ENCODE peak calls at places on chromosomes 11 and 22, in four cellular contexts. One of them, this sample, is unnamed.

GRCh38 chr22:26956346-26956745 is 299.0 kb downstream of the MIAT start:
- DNase-seq in GM12878: no peak
- DNase-seq in IMR-90: no peak
- DNase-seq in K562: no peak
- DNase-seq in this sample: no peak

GRCh38 chr11:119426142-119426541 is 3.2 kb upstream of the THY1 start:
- DNase-seq in GM12878: no peak
- DNase-seq in K562: no peak
- DNase-seq in IMR-90: no peak
- DNase-seq in this sample: no peak

GRCh38 chr11:19962795-19963163 is 197.5 kb downstream of the DBX1 start:
- DNase-seq in IMR-90: peak; percentile 97
- DNase-seq in GM12878: no peak
- DNase-seq in K562: no peak
- DNase-seq in this sample: no peak

GRCh38 chr11:96607890-96608558 is 218.2 kb downstream of the JRKL start:
- DNase-seq in IMR-90: no peak
- DNase-seq in K562: no peak
- DNase-seq in GM12878: no peak
- DNase-seq in this sample: no peak

GRCh38 chr11:101706541-101706940 is 122.7 kb upstream of the TRPC6 start:
- DNase-seq in K562: no peak
- DNase-seq in GM12878: no peak
- DNase-seq in IMR-90: peak; percentile 83
- DNase-seq in this sample: no peak

GRCh38 chr11:63841554-63841953 is 2.6 kb downstream of the MARK2 start:
- DNase-seq in IMR-90: peak; percentile 22
- DNase-seq in K562: no peak
- DNase-seq in GM12878: no peak
- DNase-seq in this sample: peak; percentile 29

GRCh38 chr11:19713221-19714092 is 820 bp downstream of the NAV2 start:
- DNase-seq in K562: no peak
- DNase-seq in IMR-90: no peak
- DNase-seq in GM12878: no peak
- DNase-seq in this sample: peak; percentile 10

GRCh38 chr11:1129143-1129665 is 28.5 kb upstream of the MUC5AC start:
- DNase-seq in GM12878: no peak
- DNase-seq in IMR-90: no peak
- DNase-seq in K562: no peak
- DNase-seq in this sample: no peak

GRCh38 chr11:100396281-100396680 is 290.8 kb upstream of the ARHGAP42 start:
- DNase-seq in GM12878: no peak
- DNase-seq in K562: no peak
- DNase-seq in IMR-90: no peak
- DNase-seq in this sample: no peak

GRCh38 chr11:120645639-120646038 is 134.1 kb downstream of the GRIK4 start:
- DNase-seq in K562: no peak
- DNase-seq in GM12878: no peak
- DNase-seq in IMR-90: no peak
- DNase-seq in this sample: no peak

GRCh38 chr11:125036933-125037332 is 26.2 kb upstream of the SLC37A2 start:
- DNase-seq in GM12878: no peak
- DNase-seq in IMR-90: peak; percentile 98
- DNase-seq in K562: no peak
- DNase-seq in this sample: peak; percentile 70

GRCh38 chr11:12460441-12460840 is 83.1 kb downstream of the PARVA start:
- DNase-seq in K562: no peak
- DNase-seq in GM12878: no peak
- DNase-seq in IMR-90: peak; percentile 44
- DNase-seq in this sample: no peak

GRCh38 chr11:26134481-26135355 is 197.2 kb upstream of the ANO3 start:
- DNase-seq in GM12878: no peak
- DNase-seq in K562: no peak
- DNase-seq in IMR-90: peak; percentile 38
- DNase-seq in this sample: peak; percentile 7

GRCh38 chr11:87722756-87723599 is 452.3 kb downstream of the RAB38 start:
- DNase-seq in GM12878: no peak
- DNase-seq in IMR-90: peak; percentile 2
- DNase-seq in K562: peak; percentile 17
- DNase-seq in this sample: peak; percentile 14

GRCh38 chr22:23565942-23566715 is 14.0 kb downstream of the IGLL1 start:
- DNase-seq in K562: peak; percentile 60
- DNase-seq in GM12878: no peak
- DNase-seq in IMR-90: no peak
- DNase-seq in this sample: no peak

GRCh38 chr11:31643831-31644230 is 134.3 kb downstream of the ELP4 start:
- DNase-seq in K562: no peak
- DNase-seq in IMR-90: peak; percentile 67
- DNase-seq in GM12878: no peak
- DNase-seq in this sample: peak; percentile 43

GRCh38 chr11:66568124-66568916 is at the start of gene CTSF:
- DNase-seq in IMR-90: peak; percentile 49
- DNase-seq in GM12878: no peak
- DNase-seq in K562: peak; percentile 100
- DNase-seq in this sample: peak; percentile 85

GRCh38 chr22:18110194-18110943 is at the start of gene TUBA8:
- DNase-seq in IMR-90: peak; percentile 16
- DNase-seq in GM12878: no peak
- DNase-seq in K562: no peak
- DNase-seq in this sample: peak; percentile 29

GRCh38 chr22:46367707-46368191 is 32.2 kb downstream of the TRMU start:
- DNase-seq in IMR-90: peak; percentile 40
- DNase-seq in K562: peak; percentile 72
- DNase-seq in GM12878: no peak
- DNase-seq in this sample: peak; percentile 35

GRCh38 chr11:71080239-71081097 is 171.9 kb downstream of the SHANK2 start:
- DNase-seq in IMR-90: peak; percentile 58
- DNase-seq in K562: peak; percentile 68
- DNase-seq in GM12878: peak; percentile 17
- DNase-seq in this sample: no peak

GRCh38 chr11:44834846-44835245 is 108.1 kb downstream of the TSPAN18 start:
- DNase-seq in GM12878: no peak
- DNase-seq in IMR-90: no peak
- DNase-seq in K562: no peak
- DNase-seq in this sample: no peak

GRCh38 chr11:125401235-125401634 is 94.8 kb downstream of the FEZ1 start:
- DNase-seq in K562: no peak
- DNase-seq in GM12878: no peak
- DNase-seq in IMR-90: no peak
- DNase-seq in this sample: peak; percentile 15

GRCh38 chr11:112613051-112613972 is 347.9 kb upstream of the NCAM1 start:
- DNase-seq in GM12878: no peak
- DNase-seq in K562: no peak
- DNase-seq in IMR-90: peak; percentile 34
- DNase-seq in this sample: peak; percentile 58

GRCh38 chr11:118643142-118643994 is 36.0 kb downstream of the PHLDB1 start:
- DNase-seq in K562: no peak
- DNase-seq in GM12878: no peak
- DNase-seq in IMR-90: no peak
- DNase-seq in this sample: no peak

GRCh38 chr11:1691878-1692707 is 4.9 kb upstream of the KRTAP5-6 start:
- DNase-seq in IMR-90: no peak
- DNase-seq in K562: no peak
- DNase-seq in GM12878: no peak
- DNase-seq in this sample: no peak

GRCh38 chr11:102313225-102313940 is 3.9 kb upstream of the BIRC3 start:
- DNase-seq in GM12878: no peak
- DNase-seq in IMR-90: no peak
- DNase-seq in K562: no peak
- DNase-seq in this sample: peak; percentile 13

GRCh38 chr11:103894673-103895072 is 141.8 kb upstream of the DDI1 start:
- DNase-seq in IMR-90: no peak
- DNase-seq in K562: no peak
- DNase-seq in GM12878: no peak
- DNase-seq in this sample: no peak

GRCh38 chr22:48238966-48239365 is 1476.5 kb downstream of the TBC1D22A start:
- DNase-seq in K562: no peak
- DNase-seq in GM12878: no peak
- DNase-seq in IMR-90: no peak
- DNase-seq in this sample: no peak

GRCh38 chr22:35312198-35313059 is 12.7 kb downstream of the TOM1 start:
- DNase-seq in IMR-90: peak; percentile 82
- DNase-seq in K562: no peak
- DNase-seq in GM12878: no peak
- DNase-seq in this sample: peak; percentile 30

GRCh38 chr11:13261600-13262061 is 16.0 kb upstream of the BMAL1 start:
- DNase-seq in K562: no peak
- DNase-seq in IMR-90: peak; percentile 87
- DNase-seq in GM12878: no peak
- DNase-seq in this sample: peak; percentile 68

DNA sequence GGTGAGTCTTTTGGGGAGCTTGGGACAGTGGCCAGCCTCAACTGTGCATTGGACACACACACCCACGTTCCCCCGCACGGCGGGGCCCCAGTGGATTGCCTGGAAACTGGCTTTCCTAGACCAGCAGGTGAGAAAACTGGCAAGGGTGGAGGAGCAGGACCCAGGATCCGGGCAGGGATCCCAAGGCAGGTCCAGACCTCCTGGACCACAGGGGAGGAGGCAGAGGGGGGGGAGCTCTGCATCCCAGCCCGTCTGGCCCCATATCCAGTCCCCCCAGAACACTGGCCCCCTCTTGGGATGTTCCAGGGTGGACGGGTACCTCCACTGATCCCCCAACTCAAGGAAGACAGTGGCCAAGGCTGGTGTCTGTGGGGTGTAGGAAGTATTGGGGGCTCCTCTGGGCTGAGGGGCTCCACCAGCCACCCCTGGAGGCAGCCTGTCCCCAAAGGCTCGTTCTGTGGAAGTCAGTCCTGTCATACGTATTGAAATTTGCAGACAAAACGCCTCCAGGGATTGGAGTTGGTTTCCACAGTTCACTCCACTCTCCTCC is 89.3 kb upstream of the LINC01488 start:
- DNase-seq in K562: no peak
- DNase-seq in IMR-90: no peak
- DNase-seq in GM12878: no peak
- DNase-seq in this sample: no peak
- TF ChIP-seq FOS in K562: no peak
- TF ChIP-seq FOS in IMR-90: no peak
- TF ChIP-seq FOS in GM12878: no peak
- TF ChIP-seq FOS in this sample: no peak

DNA sequence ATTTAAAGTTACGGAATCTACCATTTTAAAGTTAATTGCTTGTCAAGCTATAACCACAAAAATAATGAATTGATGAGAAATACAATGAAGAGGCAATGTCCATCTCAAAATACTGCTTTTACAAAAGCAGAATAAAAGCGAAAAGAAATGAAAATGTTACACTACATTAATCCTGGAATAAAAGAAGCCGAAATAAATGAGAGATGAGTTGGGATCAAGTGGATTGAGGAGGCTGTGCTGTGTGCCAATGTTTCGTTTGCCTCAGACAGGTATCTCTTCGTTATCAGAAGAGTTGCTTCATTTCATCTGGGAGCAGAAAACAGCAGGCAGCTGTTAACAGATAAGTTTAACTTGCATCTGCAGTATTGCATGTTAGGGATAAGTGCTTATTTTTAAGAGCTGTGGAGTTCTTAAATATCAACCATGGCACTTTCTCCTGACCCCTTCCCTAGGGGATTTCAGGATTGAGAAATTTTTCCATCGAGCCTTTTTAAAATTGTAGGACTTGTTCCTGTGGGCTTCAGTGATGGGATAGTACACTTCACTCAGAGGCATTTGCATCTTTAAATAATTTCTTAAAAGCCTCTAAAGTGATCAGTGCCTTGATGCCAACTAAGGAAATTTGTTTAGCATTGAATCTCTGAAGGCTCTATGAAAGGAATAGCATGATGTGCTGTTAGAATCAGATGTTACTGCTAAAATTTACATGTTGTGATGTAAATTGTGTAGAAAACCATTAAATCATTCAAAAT is 4.2 kb downstream of the MALAT1 start:
- DNase-seq in IMR-90: peak; percentile 64
- DNase-seq in GM12878: no peak
- DNase-seq in K562: no peak
- DNase-seq in this sample: peak; percentile 36
- TF ChIP-seq POLR2A in IMR-90: no peak
- TF ChIP-seq POLR2A in GM12878: peak; percentile 95
- TF ChIP-seq POLR2A in K562: peak; percentile 94
- TF ChIP-seq POLR2A in this sample: peak; percentile 83

DNA sequence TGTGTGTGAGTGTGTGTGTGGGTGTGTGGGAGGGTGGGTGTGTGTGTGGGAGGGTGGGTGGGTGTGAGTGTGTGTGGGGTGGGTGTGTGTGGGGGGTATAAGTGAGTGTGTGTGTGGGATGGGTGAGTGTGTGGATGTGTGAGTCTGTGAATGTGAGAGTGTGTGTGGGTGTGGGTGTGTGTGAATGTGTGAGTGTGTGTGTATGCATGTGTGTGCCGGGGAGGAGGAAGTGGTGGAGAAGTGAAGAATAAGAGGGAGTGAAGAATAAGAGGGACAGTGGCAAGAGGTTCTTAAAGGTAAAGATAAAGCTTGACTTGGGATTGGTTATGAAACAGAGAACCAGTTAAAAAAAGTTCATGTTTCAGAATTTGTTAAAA is 54.0 kb downstream of the PRR5L start:
- DNase-seq in K562: no peak
- DNase-seq in IMR-90: no peak
- DNase-seq in GM12878: no peak
- DNase-seq in this sample: no peak
- H3K4me1 ChIP-seq in K562: no peaks in the 10 kb centered on the region
- H3K4me1 ChIP-seq in IMR-90: peaks cover 5% of the 10 kb centered on the region
- H3K4me1 ChIP-seq in GM12878: peaks cover 17% of the 10 kb centered on the region
- H3K4me1 ChIP-seq in this sample: peaks cover 5% of the 10 kb centered on the region

DNA sequence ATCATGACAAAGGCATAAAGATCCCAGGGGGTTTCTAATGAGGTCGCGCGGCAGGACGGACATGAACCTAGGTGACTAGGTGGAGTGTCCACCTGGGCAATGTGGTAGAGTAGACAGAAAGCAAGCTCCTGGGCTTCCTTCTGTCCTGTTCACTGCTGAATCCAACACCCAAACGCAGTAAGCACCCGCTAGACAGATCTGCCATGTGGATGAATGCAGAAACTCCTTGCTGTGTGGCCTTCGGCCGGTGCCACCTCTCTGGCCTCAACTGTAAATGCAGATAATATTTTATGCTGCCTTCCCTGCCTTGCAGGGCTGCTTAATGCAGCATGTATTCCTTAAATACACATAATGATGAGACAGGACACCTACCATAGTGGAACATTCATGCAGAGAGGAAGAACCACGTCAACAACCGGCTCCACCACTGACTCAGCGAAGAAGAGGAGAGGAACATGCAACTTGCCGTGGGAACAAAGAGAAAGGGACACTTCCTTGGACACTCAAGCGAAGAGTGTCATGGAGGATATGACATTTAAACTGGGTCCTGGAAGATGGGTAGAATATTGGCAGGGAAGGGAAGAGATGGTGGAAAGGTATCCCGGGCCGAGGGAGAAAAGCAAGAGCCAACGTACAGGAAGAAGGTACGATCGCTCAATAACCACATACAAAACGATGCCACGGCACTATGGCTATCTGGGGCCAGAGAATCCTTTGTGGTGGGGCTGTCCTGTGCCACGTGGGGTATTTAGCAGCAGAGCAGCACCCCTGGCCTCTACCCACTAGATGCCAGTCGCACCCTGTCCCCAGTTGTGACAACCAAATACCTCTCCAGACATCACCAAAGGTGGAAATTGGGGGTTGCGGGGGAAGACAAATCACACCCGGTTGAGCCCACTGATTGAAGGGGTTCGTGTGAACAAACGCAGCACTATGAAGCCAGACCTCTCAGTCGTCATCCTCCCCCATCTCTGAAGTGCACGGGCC is 30.8 kb downstream of the MYH9 start:
- DNase-seq in K562: no peak
- DNase-seq in IMR-90: peak; percentile 62
- DNase-seq in GM12878: no peak
- DNase-seq in this sample: no peak
- TF ChIP-seq FOS in K562: no peak
- TF ChIP-seq FOS in IMR-90: no peak
- TF ChIP-seq FOS in GM12878: no peak
- TF ChIP-seq FOS in this sample: no peak

This sample was measured in endothelial cell of umbilical vein.